ENCODE peak calls at places on chromosomes 4 and X, in eight cellular contexts. One of them, this sample, is unnamed.

GRCh38 chrX:96407043-96407442 is 277.6 kb upstream of the DIAPH2 start:
- DNase-seq in pancreas: no peak
- DNase-seq in choroid plexus epithelial cell: peak; percentile 61
- DNase-seq in RWPE1: peak; percentile 1
- DNase-seq in upper lobe of right lung: no peak
- DNase-seq in CD8-positive, alpha-beta T cell: no peak
- DNase-seq in fibroblast of pulmonary artery: peak; percentile 47
- DNase-seq in hepatocyte: peak; percentile 30
- DNase-seq in this sample: no peak

GRCh38 chr4:83110222-83110945 is 4.1 kb downstream of the PLAC8 start:
- DNase-seq in pancreas: peak; percentile 87
- DNase-seq in choroid plexus epithelial cell: peak; percentile 80
- DNase-seq in RWPE1: peak; percentile 60
- DNase-seq in upper lobe of right lung: peak; percentile 94
- DNase-seq in CD8-positive, alpha-beta T cell: peak; percentile 88
- DNase-seq in fibroblast of pulmonary artery: peak; percentile 73
- DNase-seq in hepatocyte: peak; percentile 92
- DNase-seq in this sample: no peak

GRCh38 chr4:68904786-68905185 is 46.8 kb downstream of the UGT2A3 start:
- DNase-seq in pancreas: peak; percentile 41
- DNase-seq in choroid plexus epithelial cell: no peak
- DNase-seq in RWPE1: no peak
- DNase-seq in upper lobe of right lung: no peak
- DNase-seq in CD8-positive, alpha-beta T cell: no peak
- DNase-seq in fibroblast of pulmonary artery: no peak
- DNase-seq in hepatocyte: peak; percentile 28
- DNase-seq in this sample: no peak

GRCh38 chr4:36322921-36323354 is 41.5 kb downstream of the DTHD1 start:
- DNase-seq in pancreas: no peak
- DNase-seq in choroid plexus epithelial cell: peak; percentile 1
- DNase-seq in RWPE1: no peak
- DNase-seq in upper lobe of right lung: no peak
- DNase-seq in CD8-positive, alpha-beta T cell: peak; percentile 20
- DNase-seq in fibroblast of pulmonary artery: no peak
- DNase-seq in hepatocyte: no peak
- DNase-seq in this sample: no peak

GRCh38 chr4:70722199-70722791 is 531 bp downstream of the RUFY3 start:
- DNase-seq in pancreas: no peak
- DNase-seq in choroid plexus epithelial cell: peak; percentile 82
- DNase-seq in RWPE1: no peak
- DNase-seq in upper lobe of right lung: no peak
- DNase-seq in CD8-positive, alpha-beta T cell: peak; percentile 51
- DNase-seq in fibroblast of pulmonary artery: peak; percentile 75
- DNase-seq in hepatocyte: no peak
- DNase-seq in this sample: no peak

GRCh38 chrX:154486396-154487207 is at the start of gene UBL4A:
- DNase-seq in pancreas: peak; percentile 72
- DNase-seq in choroid plexus epithelial cell: peak; percentile 38
- DNase-seq in RWPE1: no peak
- DNase-seq in upper lobe of right lung: peak; percentile 89
- DNase-seq in CD8-positive, alpha-beta T cell: peak; percentile 59
- DNase-seq in fibroblast of pulmonary artery: peak; percentile 65
- DNase-seq in hepatocyte: peak; percentile 83
- DNase-seq in this sample: peak; percentile 55

GRCh38 chrX:7389576-7389975 is 241.6 kb upstream of the PUDP start:
- DNase-seq in pancreas: no peak
- DNase-seq in choroid plexus epithelial cell: peak; percentile 13
- DNase-seq in RWPE1: no peak
- DNase-seq in upper lobe of right lung: no peak
- DNase-seq in CD8-positive, alpha-beta T cell: no peak
- DNase-seq in fibroblast of pulmonary artery: no peak
- DNase-seq in hepatocyte: no peak
- DNase-seq in this sample: no peak

GRCh38 chrX:121169099-121170035 is 122.0 kb downstream of the GLUD2 start:
- DNase-seq in pancreas: no peak
- DNase-seq in choroid plexus epithelial cell: no peak
- DNase-seq in RWPE1: no peak
- DNase-seq in upper lobe of right lung: no peak
- DNase-seq in CD8-positive, alpha-beta T cell: no peak
- DNase-seq in fibroblast of pulmonary artery: no peak
- DNase-seq in hepatocyte: no peak
- DNase-seq in this sample: no peak

GRCh38 chr4:185344743-185345538 is 50.8 kb downstream of the LRP2BP start:
- DNase-seq in pancreas: no peak
- DNase-seq in choroid plexus epithelial cell: peak; percentile 36
- DNase-seq in RWPE1: no peak
- DNase-seq in upper lobe of right lung: no peak
- DNase-seq in CD8-positive, alpha-beta T cell: no peak
- DNase-seq in fibroblast of pulmonary artery: no peak
- DNase-seq in hepatocyte: no peak
- DNase-seq in this sample: no peak

GRCh38 chr4:676871-677235 is 2.5 kb downstream of the MYL5 start:
- DNase-seq in pancreas: no peak
- DNase-seq in choroid plexus epithelial cell: no peak
- DNase-seq in RWPE1: no peak
- DNase-seq in upper lobe of right lung: no peak
- DNase-seq in CD8-positive, alpha-beta T cell: no peak
- DNase-seq in fibroblast of pulmonary artery: no peak
- DNase-seq in hepatocyte: no peak
- DNase-seq in this sample: no peak

DNA sequence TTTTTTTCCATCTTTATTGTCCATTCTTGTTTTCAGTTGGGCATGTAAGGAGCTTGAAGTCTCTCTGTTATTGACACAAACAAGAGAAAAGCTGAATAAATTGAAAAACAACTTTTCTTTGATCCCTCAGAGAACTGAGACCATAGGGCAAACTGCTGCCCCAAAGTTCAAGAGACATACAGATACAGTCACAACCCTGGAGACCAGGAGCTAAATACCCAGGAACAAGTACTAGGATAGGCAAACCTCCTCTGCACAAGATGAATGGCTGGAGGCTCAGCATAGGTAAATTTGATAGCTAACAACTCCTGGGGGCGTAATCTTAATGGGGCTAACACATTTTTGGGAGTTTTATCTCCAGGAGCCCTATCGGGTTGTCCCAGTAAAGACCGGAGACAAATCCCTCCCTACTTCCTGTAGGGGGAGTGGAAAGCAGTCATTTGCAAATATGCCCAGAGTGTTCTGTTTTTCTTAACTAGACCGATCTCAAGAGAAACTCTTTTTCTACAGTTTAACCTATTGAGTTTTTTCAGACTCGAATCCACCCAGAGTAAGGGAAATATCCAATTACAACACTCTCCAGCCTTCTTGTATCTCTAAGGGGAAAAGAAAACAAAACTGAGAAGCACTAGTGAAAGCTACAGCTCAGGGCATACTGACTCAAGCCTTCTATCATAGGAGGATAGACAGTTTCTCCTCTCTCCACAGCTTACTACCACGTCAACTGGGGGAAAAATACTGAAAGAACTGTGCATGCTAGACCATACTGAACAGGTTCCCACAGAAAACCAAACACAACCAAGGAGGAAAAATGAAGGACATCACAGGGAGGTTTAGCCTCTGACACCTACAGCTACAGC is 23.1 kb downstream of the MAGEA8 start:
- DNase-seq in pancreas: no peak
- DNase-seq in choroid plexus epithelial cell: peak; percentile 42
- DNase-seq in RWPE1: no peak
- DNase-seq in upper lobe of right lung: no peak
- DNase-seq in CD8-positive, alpha-beta T cell: no peak
- DNase-seq in fibroblast of pulmonary artery: peak; percentile 11
- DNase-seq in hepatocyte: peak; percentile 19
- DNase-seq in this sample: no peak
- TF ChIP-seq CTCF in pancreas: no peak
- TF ChIP-seq CTCF in choroid plexus epithelial cell: peak; percentile 41
- TF ChIP-seq CTCF in RWPE1: no peak
- TF ChIP-seq CTCF in upper lobe of right lung: no peak
- TF ChIP-seq CTCF in CD8-positive, alpha-beta T cell: no peak
- TF ChIP-seq CTCF in fibroblast of pulmonary artery: peak; percentile 31
- TF ChIP-seq CTCF in hepatocyte: peak; percentile 22
- TF ChIP-seq CTCF in this sample: no peak

GRCh38 chr4:156294577-156294976 is 340.9 kb upstream of the CTSO start:
- DNase-seq in pancreas: no peak
- DNase-seq in choroid plexus epithelial cell: peak; percentile 96
- DNase-seq in RWPE1: peak; percentile 2
- DNase-seq in upper lobe of right lung: no peak
- DNase-seq in CD8-positive, alpha-beta T cell: no peak
- DNase-seq in fibroblast of pulmonary artery: peak; percentile 93
- DNase-seq in hepatocyte: peak; percentile 65
- DNase-seq in this sample: no peak
- TF ChIP-seq CTCF in pancreas: no peak
- TF ChIP-seq CTCF in choroid plexus epithelial cell: peak; percentile 69
- TF ChIP-seq CTCF in RWPE1: peak; percentile 14
- TF ChIP-seq CTCF in upper lobe of right lung: peak; percentile 28
- TF ChIP-seq CTCF in CD8-positive, alpha-beta T cell: no peak
- TF ChIP-seq CTCF in fibroblast of pulmonary artery: peak; percentile 54
- TF ChIP-seq CTCF in hepatocyte: peak; percentile 42
- TF ChIP-seq CTCF in this sample: peak; percentile 40

DNA sequence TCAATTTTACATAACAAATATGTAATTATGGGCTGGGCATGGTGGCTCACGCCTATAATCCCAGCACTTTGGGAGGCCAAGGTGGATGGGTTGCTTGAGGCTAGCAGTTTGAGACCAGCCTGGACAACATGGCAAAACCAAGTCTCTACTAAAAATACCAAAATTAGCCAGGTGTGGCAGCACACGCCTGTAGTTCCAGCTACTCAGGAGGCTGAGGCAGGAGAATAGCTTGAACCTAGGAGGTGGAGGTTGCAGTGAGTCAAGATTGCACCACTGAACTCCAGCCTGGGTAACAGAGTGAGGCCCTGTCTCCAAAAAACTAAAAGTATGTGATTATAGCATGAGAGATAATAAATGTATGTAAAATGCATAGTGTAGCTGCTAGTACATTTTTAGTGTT is 229.0 kb downstream of the PPARGC1A start:
- DNase-seq in pancreas: no peak
- DNase-seq in choroid plexus epithelial cell: no peak
- DNase-seq in RWPE1: no peak
- DNase-seq in upper lobe of right lung: no peak
- DNase-seq in CD8-positive, alpha-beta T cell: no peak
- DNase-seq in fibroblast of pulmonary artery: no peak
- DNase-seq in hepatocyte: no peak
- DNase-seq in this sample: no peak
- TF ChIP-seq CTCF in pancreas: no peak
- TF ChIP-seq CTCF in choroid plexus epithelial cell: no peak
- TF ChIP-seq CTCF in RWPE1: no peak
- TF ChIP-seq CTCF in upper lobe of right lung: no peak
- TF ChIP-seq CTCF in CD8-positive, alpha-beta T cell: no peak
- TF ChIP-seq CTCF in fibroblast of pulmonary artery: no peak
- TF ChIP-seq CTCF in hepatocyte: no peak
- TF ChIP-seq CTCF in this sample: no peak

DNA sequence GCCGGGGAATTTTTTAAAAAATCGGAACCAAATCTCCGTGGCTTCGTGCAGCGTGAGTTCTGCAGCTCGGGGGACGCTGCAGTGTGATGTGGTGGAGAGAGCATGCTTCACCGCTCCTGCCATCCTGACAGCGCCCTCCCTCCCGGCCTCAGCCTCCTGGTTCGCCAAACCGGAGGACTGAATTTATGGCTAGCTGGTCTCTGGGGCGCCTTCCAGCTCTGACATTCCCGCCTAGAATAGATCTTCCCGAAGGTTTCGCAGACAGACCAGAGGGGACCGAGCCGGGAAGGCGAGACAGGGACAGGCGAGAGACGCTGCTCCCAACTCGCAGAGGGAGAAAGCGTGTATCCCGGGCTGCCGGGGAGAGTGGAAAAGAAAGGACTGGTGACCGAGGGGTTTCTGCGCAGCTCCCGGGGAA is 25.9 kb downstream of the HOPX start:
- DNase-seq in pancreas: no peak
- DNase-seq in choroid plexus epithelial cell: no peak
- DNase-seq in RWPE1: peak; percentile 20
- DNase-seq in upper lobe of right lung: no peak
- DNase-seq in CD8-positive, alpha-beta T cell: peak; percentile 22
- DNase-seq in fibroblast of pulmonary artery: peak; percentile 23
- DNase-seq in hepatocyte: peak; percentile 29
- DNase-seq in this sample: peak; percentile 32
- TF ChIP-seq CTCF in pancreas: no peak
- TF ChIP-seq CTCF in choroid plexus epithelial cell: peak; percentile 1
- TF ChIP-seq CTCF in RWPE1: no peak
- TF ChIP-seq CTCF in upper lobe of right lung: no peak
- TF ChIP-seq CTCF in CD8-positive, alpha-beta T cell: no peak
- TF ChIP-seq CTCF in fibroblast of pulmonary artery: no peak
- TF ChIP-seq CTCF in hepatocyte: no peak
- TF ChIP-seq CTCF in this sample: no peak

GRCh38 chr4:45518832-45519231 is 605.0 kb downstream of the GABRG1 start:
- DNase-seq in pancreas: no peak
- DNase-seq in choroid plexus epithelial cell: no peak
- DNase-seq in RWPE1: no peak
- DNase-seq in upper lobe of right lung: no peak
- DNase-seq in CD8-positive, alpha-beta T cell: no peak
- DNase-seq in fibroblast of pulmonary artery: no peak
- DNase-seq in hepatocyte: no peak
- DNase-seq in this sample: no peak
- TF ChIP-seq CTCF in pancreas: no peak
- TF ChIP-seq CTCF in choroid plexus epithelial cell: no peak
- TF ChIP-seq CTCF in RWPE1: no peak
- TF ChIP-seq CTCF in upper lobe of right lung: no peak
- TF ChIP-seq CTCF in CD8-positive, alpha-beta T cell: no peak
- TF ChIP-seq CTCF in fibroblast of pulmonary artery: no peak
- TF ChIP-seq CTCF in hepatocyte: no peak
- TF ChIP-seq CTCF in this sample: no peak

GRCh38 chr4:117447925-117448324 is 362.5 kb upstream of the TRAM1L1 start:
- DNase-seq in pancreas: no peak
- DNase-seq in choroid plexus epithelial cell: no peak
- DNase-seq in RWPE1: no peak
- DNase-seq in upper lobe of right lung: no peak
- DNase-seq in CD8-positive, alpha-beta T cell: no peak
- DNase-seq in fibroblast of pulmonary artery: no peak
- DNase-seq in hepatocyte: no peak
- DNase-seq in this sample: no peak
- TF ChIP-seq CTCF in pancreas: no peak
- TF ChIP-seq CTCF in choroid plexus epithelial cell: peak; percentile 7
- TF ChIP-seq CTCF in RWPE1: peak; percentile 18
- TF ChIP-seq CTCF in upper lobe of right lung: no peak
- TF ChIP-seq CTCF in CD8-positive, alpha-beta T cell: no peak
- TF ChIP-seq CTCF in fibroblast of pulmonary artery: no peak
- TF ChIP-seq CTCF in hepatocyte: no peak
- TF ChIP-seq CTCF in this sample: peak; percentile 16

This sample was measured in D721Med.